ENCODE peak calls at places on chromosomes 1 and 21, in five cellular contexts. U is fibroblast of pulmonary artery, B is heart left ventricle, K is AG04450, D is GM12865. T is an unnamed sample.

GRCh38 chr21:38811257-38811656 is 5.5 kb downstream of the ETS2 start:
- DNase-seq in D (no peak), K (peak), U (peak), B (no peak), T (peak)

GRCh38 chr1:203388683-203389082 is 37.8 kb upstream of the FMOD start:
- DNase-seq in U (no peak), B (no peak), K (no peak), D (no peak), T (no peak)

GRCh38 chr1:86703696-86704455 is 500 bp upstream of the SH3GLB1 start:
- DNase-seq in D (peak), K (no peak), B (no peak), U (no peak), T (no peak)

GRCh38 chr1:47937586-47937985 is 59.6 kb downstream of the TRABD2B start:
- DNase-seq in D (no peak), K (no peak), B (no peak), U (no peak), T (no peak)

GRCh38 chr1:167791281-167792209 is 69.8 kb downstream of the MPZL1 start:
- DNase-seq in B (no peak), U (peak), D (no peak), K (peak), T (no peak)

GRCh38 chr1:232627171-232627570 is 2.8 kb downstream of the SIPA1L2 start:
- DNase-seq in B (no peak), K (no peak), D (no peak), U (no peak), T (no peak)

GRCh38 chr1:184437306-184437705 is 50.5 kb downstream of the C1orf21 start:
- DNase-seq in D (no peak), U (no peak), K (no peak), B (no peak), T (no peak)

GRCh38 chr1:116258668-116259419 is 114.2 kb upstream of the ATP1A1 start:
- DNase-seq in U (no peak), D (no peak), B (no peak), K (no peak), T (no peak)

DNA sequence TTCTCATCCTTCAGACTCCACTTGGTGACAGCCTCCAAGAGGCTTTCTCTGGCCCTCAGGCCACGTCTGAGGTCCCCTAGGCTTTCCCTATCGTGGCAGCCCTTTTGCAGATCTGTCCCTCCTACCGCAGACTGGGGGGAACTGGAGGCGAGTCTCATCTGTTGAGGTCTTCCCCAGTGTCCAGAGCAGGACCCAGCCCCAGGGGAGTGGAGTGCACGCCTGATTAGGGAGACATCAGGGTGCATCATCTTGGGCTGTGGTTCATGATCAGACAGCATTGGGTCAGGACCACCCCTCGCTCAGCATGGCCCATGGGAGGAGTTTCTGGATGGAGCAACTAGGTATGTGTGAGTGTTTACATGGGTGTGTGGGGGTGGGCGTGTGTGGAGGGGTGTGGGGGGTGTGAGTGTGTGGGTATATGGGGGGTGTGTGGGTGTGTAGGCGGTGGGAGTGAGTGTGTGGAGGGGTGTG is 8.5 kb upstream of the MATN1 start:
- DNase-seq in B (no peak), U (no peak), K (no peak), D (no peak), T (no peak)
- TF ChIP-seq CTCF in B (no peak), U (no peak), K (no peak), D (no peak), T (no peak)

GRCh38 chr1:97138515-97139032 is 417.0 kb downstream of the PTBP2 start:
- DNase-seq in U (no peak), B (no peak), D (no peak), K (no peak), T (no peak)
- TF ChIP-seq CTCF in U (no peak), B (no peak), D (no peak), K (no peak), T (no peak)

DNA sequence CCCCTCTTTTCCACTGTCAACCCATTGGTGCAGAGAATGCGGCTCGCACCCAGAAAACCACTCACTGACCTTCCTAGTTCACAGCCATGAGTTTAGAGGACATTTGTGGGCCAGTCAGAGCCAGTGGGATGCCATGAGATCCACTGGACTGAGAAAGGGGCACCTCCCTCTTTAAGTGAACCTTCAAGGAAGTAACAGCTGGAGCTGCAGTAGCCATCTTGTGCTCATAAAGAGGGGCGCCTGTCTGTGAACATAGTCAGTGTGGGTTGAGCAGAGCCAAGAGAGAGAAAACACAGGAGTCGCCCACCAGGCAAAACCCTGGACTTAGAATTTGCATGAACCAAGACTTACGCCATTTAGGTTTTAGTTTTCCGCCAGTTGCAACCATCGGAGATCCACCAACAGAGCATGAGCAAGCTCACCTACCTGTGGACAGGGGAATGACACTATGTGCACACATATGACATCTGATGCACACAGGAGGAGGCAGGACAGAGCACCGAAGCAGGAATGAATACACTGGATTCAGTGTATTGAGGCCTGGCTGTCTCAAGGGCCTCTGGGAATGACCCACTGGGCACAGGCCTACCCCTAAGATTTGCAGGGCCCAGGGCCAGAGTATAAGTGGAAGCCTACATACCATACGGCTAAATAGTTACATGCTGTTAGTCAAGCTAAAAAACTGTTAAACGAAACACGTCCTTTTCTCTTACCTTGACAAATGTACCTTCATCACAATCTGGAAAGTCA is 151.6 kb downstream of the GRIK3 start:
- DNase-seq in D (no peak), K (no peak), U (no peak), B (no peak), T (no peak)
- TF ChIP-seq CTCF in D (no peak), K (no peak), U (no peak), B (no peak), T (no peak)

DNA sequence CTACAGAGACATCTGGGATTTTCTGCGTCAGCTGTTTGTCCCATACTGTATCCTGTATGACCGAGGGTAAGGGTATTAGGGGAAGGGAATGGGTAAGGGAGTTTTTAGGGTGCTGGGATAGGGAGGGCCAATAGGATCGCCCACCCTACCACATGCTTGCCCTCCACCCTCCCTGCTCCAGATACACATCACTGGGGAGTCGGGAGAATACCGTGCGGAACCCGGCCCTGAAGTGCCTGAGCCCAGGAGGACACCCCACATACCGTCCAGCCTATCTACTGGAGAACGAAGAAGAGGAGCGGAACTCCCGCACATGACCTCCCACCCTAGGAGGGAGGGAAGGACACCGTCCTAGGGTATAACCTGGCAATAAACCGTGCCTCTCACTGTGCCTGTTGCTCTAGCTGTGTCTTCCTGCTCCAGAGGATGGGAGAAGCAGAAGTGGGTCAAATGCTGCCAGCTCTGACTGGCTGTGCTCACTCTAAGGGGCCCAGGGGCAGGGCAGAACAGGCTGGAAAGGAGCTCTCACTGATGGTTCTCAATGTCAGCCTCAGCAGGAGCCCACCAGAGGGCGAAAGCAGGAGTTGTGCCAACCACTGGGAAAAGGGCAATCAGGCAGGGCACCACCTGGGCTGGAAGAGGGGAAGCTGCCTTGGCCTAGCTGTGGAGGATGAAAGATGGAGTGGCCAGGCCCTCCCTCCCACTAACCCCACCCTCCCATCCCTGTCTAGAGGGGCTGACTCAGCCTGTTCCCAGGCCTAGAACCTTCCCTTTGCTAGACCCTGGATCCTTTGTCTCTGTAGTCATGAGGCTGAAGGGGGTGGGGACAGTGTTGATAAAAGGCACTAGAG is 440 bp upstream of the LENEP start:
- DNase-seq in U (peak), D (no peak), B (no peak), K (no peak), T (no peak)
- TF ChIP-seq CTCF in U (peak), D (no peak), B (no peak), K (peak), T (peak)

GRCh38 chr21:14382835-14383595 is at the start of gene HSPA13:
- DNase-seq in K (peak), U (peak), D (peak), B (peak), T (peak)
- TF ChIP-seq CTCF in K (peak), U (no peak), D (no peak), B (no peak), T (no peak)

DNA sequence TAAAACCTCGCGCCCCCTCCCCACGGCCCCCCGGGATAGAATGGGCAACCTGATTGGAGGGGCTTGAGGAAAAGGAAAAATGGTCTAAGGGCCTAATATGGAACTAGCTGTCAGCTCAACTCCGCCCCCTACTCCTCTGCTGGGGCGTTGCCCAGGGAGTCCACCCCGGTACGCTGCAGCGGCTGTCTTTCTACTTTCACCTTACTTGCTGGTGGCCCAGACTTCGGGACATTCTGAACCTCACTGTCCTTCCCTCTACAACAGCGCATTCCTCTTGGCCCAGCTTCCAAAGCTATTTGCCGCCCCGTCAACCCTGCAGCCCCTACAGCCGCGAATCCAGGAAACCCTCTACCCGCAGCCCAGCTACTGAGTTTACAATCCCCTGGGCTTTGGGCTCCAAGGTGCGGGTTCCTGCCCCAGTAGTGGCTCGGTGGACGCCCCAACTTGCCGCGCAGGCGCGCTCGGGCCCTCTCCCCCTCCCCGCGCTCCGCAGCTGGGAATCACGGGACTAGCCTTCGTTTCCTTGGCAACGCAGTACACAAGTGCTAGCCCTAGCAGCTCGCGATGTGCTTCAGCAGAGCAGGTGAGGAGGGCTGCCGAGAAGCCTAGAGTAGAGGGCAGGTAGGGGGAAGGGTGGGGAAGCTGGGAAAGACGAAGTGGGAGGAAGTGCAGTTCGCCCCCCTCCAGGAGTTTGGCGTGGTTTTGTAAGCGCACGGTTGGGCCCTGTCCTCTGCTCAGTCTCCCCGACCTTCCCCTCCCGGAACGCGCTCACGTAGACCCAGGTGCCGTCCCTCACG is 55.6 kb downstream of the CHIA start:
- DNase-seq in K (peak), D (peak), U (peak), B (peak), T (peak)
- TF ChIP-seq CTCF in K (no peak), D (peak), U (no peak), B (no peak), T (no peak)

T was measured in HFF-Myc.